ENCODE peak calls at places on chromosomes 6 and 20, in nine cellular contexts. L, I, F, W, Z, O, A, R and H are unnamed samples.
A peak's percentile ranks its signal among the peaks of the same experiment; 100 is the strongest.

GRCh38 chr6:139370047-139370706 is 4.3 kb downstream of the CITED2 start:
- DNase-seq in F (no peak), W (no peak), R (no peak), L (peak; percentile 95), Z (no peak), A (no peak), I (peak; percentile 17), O (no peak), H (no peak)

GRCh38 chr20:3164763-3165410 is 5.2 kb upstream of the FASTKD5 start:
- DNase-seq in W (no peak), L (no peak), I (no peak), Z (no peak), A (no peak), O (no peak), R (no peak), F (no peak), H (peak; percentile 59)

GRCh38 chr6:44495036-44495901 is 107.8 kb downstream of the CDC5L start:
- DNase-seq in W (no peak), Z (no peak), A (no peak), I (no peak), L (no peak), O (no peak), R (no peak), F (no peak), H (no peak)

GRCh38 chr20:25669826-25670422 is 26.7 kb downstream of the ZNF337 start:
- DNase-seq in R (no peak), Z (no peak), A (peak; percentile 30), W (no peak), F (peak; percentile 65), O (no peak), I (no peak), L (peak; percentile 61), H (no peak)

GRCh38 chr6:8710668-8711431 is 275.5 kb upstream of the SLC35B3 start:
- DNase-seq in O (no peak), I (no peak), W (no peak), L (no peak), Z (no peak), F (no peak), R (no peak), A (no peak), H (no peak)

GRCh38 chr6:129096651-129097290 is 213.8 kb downstream of the LAMA2 start:
- DNase-seq in F (no peak), R (no peak), A (no peak), L (no peak), W (no peak), Z (no peak), O (no peak), I (no peak), H (no peak)

GRCh38 chr20:40073535-40074111 is 615.4 kb downstream of the MAFB start:
- DNase-seq in F (peak; percentile 73), I (no peak), O (no peak), R (no peak), L (no peak), A (no peak), Z (no peak), W (no peak), H (no peak)

GRCh38 chr6:27149140-27149539 is 98.4 kb upstream of the PRSS16 start:
- DNase-seq in W (no peak), A (no peak), L (no peak), F (no peak), R (no peak), I (no peak), Z (no peak), O (no peak), H (no peak)

GRCh38 chr6:41546866-41547798 is 951 bp downstream of the FOXP4 start:
- DNase-seq in R (peak; percentile 48), L (no peak), O (peak; percentile 80), A (peak; percentile 80), Z (no peak), I (peak; percentile 42), W (no peak), F (peak; percentile 76), H (no peak)

GRCh38 chr6:33313105-33313708 is 671 bp downstream of the TAPBP start:
- DNase-seq in O (peak; percentile 59), F (peak; percentile 75), R (peak; percentile 46), L (no peak), Z (no peak), A (peak; percentile 79), I (peak; percentile 63), W (no peak), H (peak; percentile 81)
- TF ChIP-seq CTCF in O (no peak), F (no peak), R (no peak), L (peak; percentile 26), Z (no peak), A (no peak), I (no peak), W (no peak), H (no peak)

DNA sequence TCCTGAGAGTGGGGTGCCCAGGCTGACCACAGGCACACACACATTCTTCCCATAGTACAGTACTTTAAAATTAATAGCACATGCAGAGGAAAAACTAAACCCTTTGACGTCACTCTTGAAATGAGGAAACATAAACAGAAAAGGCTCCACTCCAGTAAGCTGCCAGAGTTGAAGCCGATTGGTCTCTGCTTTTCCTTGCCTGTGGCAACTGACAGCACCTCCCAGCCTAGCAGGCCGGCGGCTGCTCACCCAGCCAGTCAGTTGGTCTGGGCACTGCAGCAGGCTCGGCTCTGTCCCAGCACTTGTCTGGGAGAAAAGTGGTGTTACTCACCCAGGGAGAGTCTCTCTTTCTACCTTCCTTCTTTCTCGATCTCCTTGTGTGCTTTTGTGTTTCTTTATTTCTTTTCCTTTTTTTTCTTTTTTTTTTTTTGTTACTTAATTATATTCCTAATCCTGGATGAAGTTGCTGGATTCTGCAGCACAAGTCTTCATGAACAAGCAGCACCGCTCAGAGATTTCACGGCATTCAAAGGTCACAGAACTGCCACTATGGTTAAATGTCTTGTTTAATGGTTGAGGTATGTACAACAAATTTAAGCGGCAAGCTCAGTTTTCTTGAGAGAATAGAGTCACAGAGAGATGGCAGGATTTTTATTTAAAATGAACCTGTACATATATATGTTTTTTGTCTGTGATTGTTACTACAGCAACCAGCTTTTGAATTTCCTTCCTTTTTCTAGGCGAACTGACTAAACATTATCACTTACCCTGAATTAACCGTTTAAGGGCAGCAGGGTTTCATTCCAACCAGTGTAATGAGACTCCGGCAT is at the start of gene PDE7B:
- DNase-seq in F (peak; percentile 56), W (peak; percentile 61), A (peak; percentile 79), L (no peak), R (peak; percentile 77), I (peak; percentile 74), Z (no peak), O (no peak), H (peak; percentile 90)
- TF ChIP-seq POLR2AphosphoS5 in F (no peak), W (peak; percentile 64), A (peak; percentile 87), L (no peak), R (peak; percentile 95), I (peak; percentile 91), Z (no peak), O (no peak), H (peak; percentile 56)

GRCh38 chr6:131929227-131929626 is 21.9 kb downstream of the CCN2 start:
- DNase-seq in O (no peak), L (no peak), R (no peak), I (no peak), F (peak; percentile 74), Z (no peak), A (no peak), W (no peak), H (no peak)
- TF ChIP-seq CTCF in O (peak; percentile 23), L (peak; percentile 50), R (no peak), I (no peak), F (peak; percentile 72), Z (no peak), A (no peak), W (no peak), H (no peak)

DNA sequence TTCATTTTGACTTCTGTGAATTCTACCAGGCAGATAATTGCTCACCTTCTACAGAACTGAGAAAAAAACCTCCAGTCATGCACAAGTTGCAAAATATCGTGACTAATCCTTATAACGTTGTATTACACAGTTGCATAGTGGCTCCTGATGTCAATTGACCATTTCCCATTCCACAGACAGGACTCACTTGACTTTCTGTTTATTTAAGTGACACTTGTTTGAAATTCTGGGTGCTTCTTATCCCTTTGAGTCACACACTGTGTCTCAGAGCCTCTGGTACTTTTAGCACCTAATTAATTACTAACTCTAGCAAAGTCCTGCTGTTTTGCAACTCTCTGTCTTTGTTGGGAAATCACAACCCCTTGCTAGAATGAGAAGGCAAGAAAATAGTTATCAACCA is 16.2 kb upstream of the RSPO3 start:
- DNase-seq in A (no peak), O (no peak), Z (no peak), L (no peak), F (no peak), W (no peak), I (no peak), R (no peak), H (no peak)
- TF ChIP-seq POLR2AphosphoS5 in A (no peak), O (no peak), Z (no peak), L (no peak), F (no peak), W (no peak), I (peak; percentile 26), R (peak; percentile 44), H (peak; percentile 10)

DNA sequence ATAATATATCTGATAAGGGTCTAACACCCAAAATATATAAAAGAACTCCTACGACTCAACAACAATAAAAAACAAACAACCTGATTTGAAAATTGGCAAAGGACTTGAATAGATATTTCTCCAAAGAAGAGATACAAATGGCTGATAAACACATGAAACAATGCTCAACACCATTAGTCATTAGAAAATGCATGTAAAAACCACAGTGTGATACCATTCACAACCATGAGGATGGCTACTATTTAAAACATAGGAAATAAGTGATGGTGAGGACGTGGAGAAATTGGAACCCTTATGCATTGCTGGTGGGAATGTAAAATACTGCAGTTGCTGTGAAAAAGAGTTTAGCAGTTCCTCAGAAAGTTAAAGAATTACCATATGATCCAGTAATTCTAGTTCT is 41.4 kb downstream of the PTGIS start:
- DNase-seq in O (no peak), I (no peak), L (no peak), W (no peak), R (no peak), F (no peak), A (no peak), Z (no peak), H (no peak)
- TF ChIP-seq CTCF in O (no peak), I (no peak), L (no peak), W (no peak), R (no peak), F (no peak), A (no peak), Z (no peak), H (no peak)

DNA sequence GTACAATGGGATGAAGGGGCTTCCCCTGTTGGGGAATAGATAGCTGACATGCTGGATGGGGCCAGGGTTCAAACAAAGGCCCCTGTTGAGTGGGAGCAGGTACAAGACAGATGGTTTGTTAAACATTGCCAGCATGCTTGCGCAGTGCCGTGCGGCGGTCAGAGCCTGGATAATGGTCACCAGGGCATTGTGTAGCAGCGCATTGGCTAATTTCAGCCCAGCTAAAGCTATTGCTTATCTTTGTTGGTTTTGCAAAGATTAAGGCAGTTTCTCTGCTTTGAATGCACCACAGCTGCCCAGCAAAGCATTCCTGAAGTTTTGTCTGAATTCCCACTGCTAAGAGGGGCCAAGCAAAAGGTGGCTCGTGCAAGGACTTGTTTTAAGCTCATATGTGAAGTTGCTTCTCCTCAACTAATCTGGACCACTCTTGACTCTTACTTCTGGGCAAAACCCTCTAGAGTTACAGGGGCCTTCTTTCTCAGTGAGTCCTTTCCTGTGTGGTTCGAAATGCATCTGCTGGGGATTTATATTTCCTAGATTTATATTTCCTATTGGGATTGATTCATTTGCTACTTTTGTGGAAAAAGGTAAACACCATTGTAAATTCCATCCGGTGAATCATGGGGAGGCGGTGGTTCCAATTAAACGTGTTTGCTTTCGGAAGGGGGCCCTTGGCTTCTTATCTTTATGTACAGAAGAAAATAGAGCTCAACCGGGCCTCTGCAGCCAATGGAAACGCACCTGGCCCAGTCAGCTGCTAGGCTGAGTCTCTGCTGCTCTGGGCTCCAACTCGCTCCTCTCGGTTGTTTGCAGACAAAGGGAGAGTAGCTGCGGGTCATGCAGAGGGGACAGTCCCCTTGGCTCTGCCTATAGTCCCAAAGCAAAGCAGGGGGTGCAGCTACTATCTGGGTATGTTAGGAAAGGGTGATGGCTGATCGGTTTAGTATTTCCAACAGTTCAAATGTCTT is 72.1 kb downstream of the FOXA2 start:
- DNase-seq in W (no peak), A (no peak), O (peak; percentile 15), F (peak; percentile 47), L (peak; percentile 99), I (peak; percentile 64), Z (no peak), R (peak; percentile 86), H (no peak)
- TF ChIP-seq POLR2AphosphoS5 in W (no peak), A (no peak), O (no peak), F (no peak), L (peak; percentile 96), I (no peak), Z (no peak), R (peak; percentile 40), H (no peak)